ENCODE peak calls at places on chromosome 9, in seven cellular contexts. One of them, this sample, is unnamed.

GRCh38 chr9:4092793-4093709 is 206.8 kb downstream of the GLIS3 start:
- DNase-seq in Calu3: no peak
- DNase-seq in PC-3: no peak
- DNase-seq in MCF 10A: no peak
- DNase-seq in mammary epithelial cell: no peak
- DNase-seq in AG04450: no peak
- DNase-seq in H9: no peak
- DNase-seq in this sample: no peak

GRCh38 chr9:131982102-131982501 is 97.6 kb downstream of the MED27 start:
- DNase-seq in MCF 10A: no peak
- DNase-seq in H9: no peak
- DNase-seq in AG04450: no peak
- DNase-seq in PC-3: no peak
- DNase-seq in Calu3: no peak
- DNase-seq in mammary epithelial cell: no peak
- DNase-seq in this sample: no peak

GRCh38 chr9:91078041-91078441 is 276.4 kb downstream of the SYK start:
- DNase-seq in H9: no peak
- DNase-seq in Calu3: no peak
- DNase-seq in mammary epithelial cell: no peak
- DNase-seq in MCF 10A: no peak
- DNase-seq in PC-3: no peak
- DNase-seq in AG04450: no peak
- DNase-seq in this sample: no peak

GRCh38 chr9:128203024-128203841 is at the start of gene DNM1:
- DNase-seq in MCF 10A: peak; percentile 41
- DNase-seq in PC-3: peak; percentile 72
- DNase-seq in Calu3: peak; percentile 69
- DNase-seq in AG04450: no peak
- DNase-seq in mammary epithelial cell: peak; percentile 38
- DNase-seq in H9: peak; percentile 68
- DNase-seq in this sample: peak; percentile 83

GRCh38 chr9:70413427-70413797 is 1.0 kb downstream of the KLF9 start:
- DNase-seq in Calu3: no peak
- DNase-seq in PC-3: no peak
- DNase-seq in H9: no peak
- DNase-seq in MCF 10A: no peak
- DNase-seq in AG04450: no peak
- DNase-seq in mammary epithelial cell: no peak
- DNase-seq in this sample: peak; percentile 83

GRCh38 chr9:8782237-8782636 is 982.7 kb upstream of the DMAC1 start:
- DNase-seq in MCF 10A: no peak
- DNase-seq in PC-3: no peak
- DNase-seq in mammary epithelial cell: no peak
- DNase-seq in AG04450: no peak
- DNase-seq in H9: no peak
- DNase-seq in Calu3: no peak
- DNase-seq in this sample: no peak

GRCh38 chr9:20838218-20838617 is 154.2 kb downstream of the FOCAD start:
- DNase-seq in MCF 10A: peak; percentile 16
- DNase-seq in mammary epithelial cell: no peak
- DNase-seq in PC-3: no peak
- DNase-seq in Calu3: no peak
- DNase-seq in H9: no peak
- DNase-seq in AG04450: no peak
- DNase-seq in this sample: no peak

GRCh38 chr9:21741151-21741550 is 61.3 kb upstream of the MTAP start:
- DNase-seq in AG04450: no peak
- DNase-seq in mammary epithelial cell: no peak
- DNase-seq in Calu3: no peak
- DNase-seq in PC-3: no peak
- DNase-seq in H9: no peak
- DNase-seq in MCF 10A: no peak
- DNase-seq in this sample: no peak

GRCh38 chr9:112640311-112640710 is 77.6 kb downstream of the INIP start:
- DNase-seq in PC-3: no peak
- DNase-seq in MCF 10A: no peak
- DNase-seq in H9: no peak
- DNase-seq in mammary epithelial cell: no peak
- DNase-seq in Calu3: no peak
- DNase-seq in AG04450: no peak
- DNase-seq in this sample: no peak

GRCh38 chr9:73269430-73270101 is 117.9 kb downstream of the ANXA1 start:
- DNase-seq in Calu3: no peak
- DNase-seq in PC-3: peak; percentile 38
- DNase-seq in MCF 10A: peak; percentile 44
- DNase-seq in AG04450: no peak
- DNase-seq in H9: no peak
- DNase-seq in mammary epithelial cell: peak; percentile 27
- DNase-seq in this sample: no peak

GRCh38 chr9:114546851-114547250 is 40.7 kb upstream of the ATP6V1G1 start:
- DNase-seq in AG04450: no peak
- DNase-seq in Calu3: no peak
- DNase-seq in PC-3: no peak
- DNase-seq in H9: no peak
- DNase-seq in mammary epithelial cell: no peak
- DNase-seq in MCF 10A: no peak
- DNase-seq in this sample: no peak

GRCh38 chr9:4306788-4307144 is 6.9 kb upstream of the GLIS3 start:
- DNase-seq in AG04450: no peak
- DNase-seq in Calu3: no peak
- DNase-seq in PC-3: no peak
- DNase-seq in MCF 10A: no peak
- DNase-seq in H9: no peak
- DNase-seq in mammary epithelial cell: no peak
- DNase-seq in this sample: no peak

GRCh38 chr9:70406446-70406862 is 8.0 kb downstream of the KLF9 start:
- DNase-seq in mammary epithelial cell: no peak
- DNase-seq in H9: no peak
- DNase-seq in Calu3: no peak
- DNase-seq in PC-3: no peak
- DNase-seq in AG04450: no peak
- DNase-seq in MCF 10A: no peak
- DNase-seq in this sample: no peak

GRCh38 chr9:112815868-112816267 is 65.3 kb downstream of the SNX30 start:
- DNase-seq in AG04450: no peak
- DNase-seq in MCF 10A: no peak
- DNase-seq in H9: no peak
- DNase-seq in Calu3: no peak
- DNase-seq in mammary epithelial cell: no peak
- DNase-seq in PC-3: no peak
- DNase-seq in this sample: no peak

GRCh38 chr9:37928552-37929430 is 24.9 kb upstream of the SLC25A51 start:
- DNase-seq in mammary epithelial cell: no peak
- DNase-seq in PC-3: no peak
- DNase-seq in MCF 10A: no peak
- DNase-seq in AG04450: no peak
- DNase-seq in Calu3: no peak
- DNase-seq in H9: no peak
- DNase-seq in this sample: no peak

GRCh38 chr9:101711330-101711941 is 27.0 kb downstream of the GRIN3A start:
- DNase-seq in MCF 10A: peak; percentile 37
- DNase-seq in AG04450: no peak
- DNase-seq in H9: peak; percentile 57
- DNase-seq in PC-3: peak; percentile 4
- DNase-seq in mammary epithelial cell: peak; percentile 3
- DNase-seq in Calu3: peak; percentile 35
- DNase-seq in this sample: peak; percentile 46

GRCh38 chr9:77599492-77599891 is 48.6 kb downstream of the GNA14 start:
- DNase-seq in H9: no peak
- DNase-seq in mammary epithelial cell: no peak
- DNase-seq in PC-3: no peak
- DNase-seq in AG04450: no peak
- DNase-seq in Calu3: no peak
- DNase-seq in MCF 10A: no peak
- DNase-seq in this sample: no peak

GRCh38 chr9:1962036-1962535 is 53.1 kb upstream of the SMARCA2 start:
- DNase-seq in AG04450: no peak
- DNase-seq in mammary epithelial cell: no peak
- DNase-seq in MCF 10A: no peak
- DNase-seq in H9: no peak
- DNase-seq in PC-3: no peak
- DNase-seq in Calu3: no peak
- DNase-seq in this sample: no peak

GRCh38 chr9:134483361-134484184 is 157.3 kb downstream of the RXRA start:
- DNase-seq in Calu3: no peak
- DNase-seq in H9: no peak
- DNase-seq in mammary epithelial cell: no peak
- DNase-seq in AG04450: no peak
- DNase-seq in MCF 10A: no peak
- DNase-seq in PC-3: no peak
- DNase-seq in this sample: peak; percentile 3

GRCh38 chr9:18490591-18491370 is 16.8 kb downstream of the ADAMTSL1 start:
- DNase-seq in mammary epithelial cell: peak; percentile 96
- DNase-seq in MCF 10A: peak; percentile 89
- DNase-seq in Calu3: no peak
- DNase-seq in AG04450: peak; percentile 96
- DNase-seq in H9: no peak
- DNase-seq in PC-3: peak; percentile 92
- DNase-seq in this sample: no peak

GRCh38 chr9:706606-707451 is 134.7 kb upstream of the DMRT1 start:
- DNase-seq in mammary epithelial cell: peak; percentile 83
- DNase-seq in PC-3: peak; percentile 49
- DNase-seq in Calu3: peak; percentile 66
- DNase-seq in AG04450: no peak
- DNase-seq in H9: peak; percentile 54
- DNase-seq in MCF 10A: peak; percentile 75
- DNase-seq in this sample: peak; percentile 8

DNA sequence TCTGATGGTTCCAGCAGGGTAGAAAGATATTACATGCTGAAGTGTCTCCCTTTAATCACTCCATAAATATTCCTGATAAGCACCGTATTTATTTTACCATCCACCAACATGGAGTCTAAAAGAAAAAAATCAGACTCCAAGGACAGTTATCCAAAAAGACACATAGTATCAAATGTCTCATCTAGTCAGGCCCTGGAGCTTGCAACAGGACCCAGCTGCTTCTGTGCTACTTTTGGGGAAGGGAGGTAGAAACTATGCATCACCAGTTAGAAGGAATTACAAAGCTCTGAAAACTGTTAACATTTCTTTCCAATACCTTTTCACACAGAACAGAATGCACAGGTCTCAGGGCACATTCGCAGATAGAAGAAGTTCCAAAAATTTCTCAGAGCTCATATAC is 88.2 kb downstream of the S1PR3 start:
- DNase-seq in H9: no peak
- DNase-seq in MCF 10A: no peak
- DNase-seq in AG04450: peak; percentile 20
- DNase-seq in Calu3: no peak
- DNase-seq in mammary epithelial cell: no peak
- DNase-seq in PC-3: no peak
- DNase-seq in this sample: no peak
- TF ChIP-seq CTCF in H9: no peak
- TF ChIP-seq CTCF in MCF 10A: no peak
- TF ChIP-seq CTCF in AG04450: no peak
- TF ChIP-seq CTCF in Calu3: no peak
- TF ChIP-seq CTCF in mammary epithelial cell: no peak
- TF ChIP-seq CTCF in PC-3: no peak
- TF ChIP-seq CTCF in this sample: no peak

GRCh38 chr9:13351768-13352386 is 72.4 kb upstream of the MPDZ start:
- DNase-seq in H9: no peak
- DNase-seq in AG04450: peak; percentile 11
- DNase-seq in mammary epithelial cell: peak; percentile 22
- DNase-seq in MCF 10A: peak; percentile 61
- DNase-seq in PC-3: peak; percentile 59
- DNase-seq in Calu3: no peak
- DNase-seq in this sample: peak; percentile 19
- TF ChIP-seq CTCF in H9: peak; percentile 83
- TF ChIP-seq CTCF in AG04450: peak; percentile 60
- TF ChIP-seq CTCF in mammary epithelial cell: peak; percentile 66
- TF ChIP-seq CTCF in MCF 10A: peak; percentile 45
- TF ChIP-seq CTCF in PC-3: peak; percentile 76
- TF ChIP-seq CTCF in Calu3: peak; percentile 32
- TF ChIP-seq CTCF in this sample: peak; percentile 68

DNA sequence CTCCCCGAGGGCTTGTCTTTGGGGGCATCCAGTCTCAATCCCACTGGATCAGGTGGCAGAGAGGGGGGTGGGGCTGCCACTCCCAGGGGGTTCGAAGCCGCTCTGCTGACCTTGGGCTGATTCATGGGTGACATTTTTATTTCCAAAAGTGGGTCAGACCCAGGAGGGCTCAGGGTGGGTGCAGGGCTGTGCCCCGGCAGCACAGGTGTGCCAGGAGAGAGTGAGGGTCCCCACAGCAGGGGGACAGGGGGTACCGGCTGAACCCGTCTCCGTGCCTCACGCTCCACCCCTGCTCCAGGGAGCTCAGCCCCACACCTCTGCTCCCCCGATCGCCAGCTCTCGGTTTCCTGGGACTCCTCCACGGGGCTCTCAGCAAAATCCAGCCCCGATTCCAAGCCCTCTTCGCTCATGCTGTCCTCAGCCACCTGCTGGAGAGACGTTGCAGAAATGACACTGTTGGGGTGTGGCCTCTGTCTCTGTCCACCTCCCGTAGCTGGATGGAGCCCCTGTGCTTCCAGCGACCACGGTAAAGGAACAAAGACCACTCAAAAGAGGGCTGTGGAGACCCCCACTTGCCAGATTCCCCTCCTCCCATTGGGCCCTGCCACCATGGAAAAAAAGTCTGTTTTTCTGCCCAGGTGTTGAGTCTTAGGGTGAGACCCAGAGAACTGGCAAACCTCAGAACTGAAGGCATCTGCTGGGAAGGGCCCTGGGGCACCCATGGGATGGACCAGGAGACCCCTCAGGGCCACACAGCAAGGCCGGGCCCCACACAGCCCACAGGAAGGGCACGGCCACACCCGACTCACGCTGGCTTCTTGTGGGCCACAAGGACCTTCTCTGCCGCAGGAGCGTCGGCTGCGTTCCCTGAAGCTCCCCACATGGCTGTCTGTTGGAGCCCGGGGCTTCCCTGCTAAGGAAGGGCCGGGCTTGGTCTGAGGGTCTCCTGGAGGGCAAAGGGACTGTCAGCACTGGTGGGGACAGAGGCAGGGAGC is 10.6 kb upstream of the QSOX2 start:
- DNase-seq in AG04450: no peak
- DNase-seq in PC-3: peak; percentile 25
- DNase-seq in H9: no peak
- DNase-seq in MCF 10A: no peak
- DNase-seq in Calu3: peak; percentile 15
- DNase-seq in mammary epithelial cell: no peak
- DNase-seq in this sample: no peak
- TF ChIP-seq CTCF in AG04450: peak; percentile 3
- TF ChIP-seq CTCF in PC-3: peak; percentile 39
- TF ChIP-seq CTCF in H9: peak; percentile 41
- TF ChIP-seq CTCF in MCF 10A: no peak
- TF ChIP-seq CTCF in Calu3: no peak
- TF ChIP-seq CTCF in mammary epithelial cell: peak; percentile 36
- TF ChIP-seq CTCF in this sample: peak; percentile 35

DNA sequence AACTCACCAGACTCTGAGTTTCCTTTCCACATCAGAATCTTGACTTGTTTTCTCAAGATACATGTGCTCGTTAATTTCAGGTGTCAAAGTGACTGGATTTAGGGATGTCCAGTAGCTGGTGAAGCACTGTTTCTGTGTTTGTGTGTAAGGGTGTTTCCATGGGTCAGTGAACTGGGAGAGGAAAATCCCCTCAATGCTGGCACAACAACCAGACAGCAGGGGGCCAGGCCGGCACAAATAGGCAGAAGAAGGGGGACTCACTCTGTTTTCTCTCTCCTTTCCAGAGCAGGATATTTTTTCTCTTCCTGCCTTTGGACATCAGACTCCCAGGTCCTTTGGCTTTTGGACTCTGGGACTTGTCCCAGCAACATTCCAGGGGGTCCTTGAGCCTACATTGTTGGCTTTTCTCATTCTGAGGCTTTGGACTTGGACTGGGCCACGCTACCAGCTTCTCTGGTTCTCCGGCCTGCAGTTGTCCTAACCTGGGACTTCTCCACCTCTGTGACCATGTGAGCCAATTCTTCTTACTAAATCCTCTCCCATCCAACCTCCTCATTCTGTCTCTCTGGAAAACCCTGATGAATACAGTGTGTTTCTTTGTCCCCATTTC is 144.0 kb downstream of the CAAP1 start:
- DNase-seq in PC-3: no peak
- DNase-seq in mammary epithelial cell: no peak
- DNase-seq in AG04450: no peak
- DNase-seq in H9: no peak
- DNase-seq in Calu3: no peak
- DNase-seq in MCF 10A: no peak
- DNase-seq in this sample: peak; percentile 19
- TF ChIP-seq CTCF in PC-3: no peak
- TF ChIP-seq CTCF in mammary epithelial cell: no peak
- TF ChIP-seq CTCF in AG04450: no peak
- TF ChIP-seq CTCF in H9: no peak
- TF ChIP-seq CTCF in Calu3: no peak
- TF ChIP-seq CTCF in MCF 10A: no peak
- TF ChIP-seq CTCF in this sample: peak; percentile 34